ENCODE peak calls at places on chromosome 1, in seven cellular contexts. N, U, S, O, M, T and K are unnamed samples.

GRCh38 chr1:194940336-194940735 is 1667.9 kb downstream of the KCNT2 start:
- DNase-seq in U (no peak), S (no peak), T (peak; percentile 15), N (no peak), O (no peak), M (no peak), K (peak; percentile 8)

GRCh38 chr1:108512239-108513071 is 47.4 kb upstream of the EEIG2 start:
- DNase-seq in O (peak; percentile 70), T (peak; percentile 16), N (no peak), U (no peak), M (peak; percentile 47), S (no peak), K (peak; percentile 40)

GRCh38 chr1:95578462-95578861 is 344.5 kb downstream of the RWDD3 start:
- DNase-seq in U (no peak), S (no peak), M (no peak), T (no peak), O (peak; percentile 8), N (no peak), K (no peak)

GRCh38 chr1:14835725-14836124 is 237.2 kb downstream of the KAZN start:
- DNase-seq in U (no peak), N (no peak), S (no peak), O (no peak), T (no peak), M (no peak), K (no peak)

GRCh38 chr1:203113308-203113707 is 14.2 kb upstream of the ADORA1 start:
- DNase-seq in U (no peak), N (no peak), O (no peak), M (no peak), T (no peak), S (no peak), K (no peak)

GRCh38 chr1:24704411-24705259 is 40.6 kb upstream of the CLIC4 start:
- DNase-seq in O (peak; percentile 94), U (no peak), T (peak; percentile 70), N (peak; percentile 43), S (no peak), M (peak; percentile 53), K (no peak)

GRCh38 chr1:243420968-243421675 is 165.3 kb downstream of the SDCCAG8 start:
- DNase-seq in S (no peak), O (peak; percentile 13), T (peak; percentile 49), N (no peak), M (peak; percentile 28), U (no peak), K (peak; percentile 20)

GRCh38 chr1:208496467-208497371 is 252.5 kb upstream of the PLXNA2 start:
- DNase-seq in O (no peak), N (no peak), T (no peak), M (no peak), S (no peak), U (no peak), K (no peak)

GRCh38 chr1:184075040-184076029 is 23.8 kb downstream of the TSEN15 start:
- DNase-seq in M (peak; percentile 69), O (peak; percentile 83), T (peak; percentile 70), U (no peak), S (no peak), N (peak; percentile 9), K (peak; percentile 58)

GRCh38 chr1:216815239-216815955 is 92.2 kb upstream of the ESRRG start:
- DNase-seq in O (peak; percentile 33), T (no peak), N (peak; percentile 9), U (no peak), M (peak; percentile 4), S (peak; percentile 46), K (no peak)

GRCh38 chr1:210464519-210465039 is 135.9 kb downstream of the HHAT start:
- DNase-seq in M (no peak), U (no peak), T (peak; percentile 98), N (no peak), O (no peak), S (no peak), K (peak; percentile 65)

GRCh38 chr1:31368611-31369107 is 4.2 kb downstream of the FABP3 start:
- DNase-seq in T (no peak), O (no peak), M (no peak), N (no peak), S (peak; percentile 68), U (no peak), K (no peak)

GRCh38 chr1:197526736-197527371 is 248.4 kb downstream of the DENND1B start:
- DNase-seq in S (no peak), N (no peak), O (peak; percentile 57), M (peak; percentile 45), T (peak; percentile 9), U (no peak), K (peak; percentile 28)

GRCh38 chr1:246565751-246566127 is 322 bp downstream of the TFB2M start:
- DNase-seq in M (no peak), N (no peak), S (no peak), O (peak; percentile 64), T (no peak), U (no peak), K (no peak)

GRCh38 chr1:204306076-204306475 is 53.7 kb downstream of the PLEKHA6 start:
- DNase-seq in T (no peak), U (no peak), M (no peak), O (no peak), N (no peak), S (no peak), K (no peak)

GRCh38 chr1:206555473-206555935 is 48.2 kb downstream of the RASSF5 start:
- DNase-seq in N (peak; percentile 56), U (no peak), S (peak; percentile 76), T (no peak), M (no peak), O (no peak), K (no peak)

GRCh38 chr1:76572229-76572628 is 295.1 kb upstream of the ST6GALNAC5 start:
- DNase-seq in N (no peak), U (no peak), M (no peak), T (no peak), S (no peak), O (no peak), K (no peak)

GRCh38 chr1:7454052-7454815 is 316.9 kb upstream of the VAMP3 start:
- DNase-seq in M (peak; percentile 16), T (peak; percentile 25), N (no peak), S (no peak), U (no peak), O (peak; percentile 16), K (no peak)

GRCh38 chr1:159847231-159847630 is 15.2 kb downstream of the VSIG8 start:
- DNase-seq in O (no peak), S (no peak), T (no peak), U (no peak), N (no peak), M (no peak), K (no peak)

GRCh38 chr1:244006961-244007360 is 44.1 kb upstream of the ZBTB18 start:
- DNase-seq in N (no peak), S (no peak), O (no peak), M (no peak), T (no peak), U (no peak), K (no peak)

GRCh38 chr1:40462956-40463590 is 12.8 kb downstream of the ZFP69B start:
- DNase-seq in T (no peak), U (no peak), N (no peak), S (no peak), M (no peak), O (peak; percentile 11), K (no peak)

GRCh38 chr1:145957443-145958319 is at the start of gene LIX1L:
- DNase-seq in N (peak; percentile 97), T (peak; percentile 98), M (peak; percentile 96), O (peak; percentile 98), U (peak; percentile 89), S (peak; percentile 97), K (peak; percentile 96)

GRCh38 chr1:2134604-2135307 is 59.8 kb downstream of the FAAP20 start:
- DNase-seq in S (peak; percentile 42), T (no peak), N (no peak), O (no peak), U (no peak), M (no peak), K (peak; percentile 29)

GRCh38 chr1:186813420-186813819 is 15.3 kb upstream of the PLA2G4A start:
- DNase-seq in U (no peak), O (no peak), S (no peak), T (no peak), M (no peak), N (no peak), K (no peak)

GRCh38 chr1:240539700-240540414 is 72.1 kb downstream of the GREM2 start:
- DNase-seq in M (no peak), U (no peak), N (no peak), O (no peak), S (no peak), T (no peak), K (peak; percentile 44)

GRCh38 chr1:163650624-163651023 is 328.9 kb downstream of the NUF2 start:
- DNase-seq in M (no peak), U (no peak), N (no peak), S (no peak), O (no peak), T (peak; percentile 11), K (no peak)

GRCh38 chr1:203771901-203772301 is 6.9 kb downstream of the LAX1 start:
- DNase-seq in N (no peak), T (no peak), U (no peak), O (peak; percentile 39), M (peak; percentile 20), S (no peak), K (no peak)

GRCh38 chr1:62436039-62436465 is 797 bp upstream of the USP1 start:
- DNase-seq in O (no peak), U (peak; percentile 57), T (no peak), N (peak; percentile 99), M (no peak), S (peak; percentile 98), K (no peak)

GRCh38 chr1:8674912-8675311 is 142.5 kb downstream of the RERE start:
- DNase-seq in N (no peak), T (no peak), S (no peak), O (no peak), M (no peak), U (no peak), K (no peak)

GRCh38 chr1:182614796-182615451 is 10.7 kb upstream of the RGS16 start:
- DNase-seq in O (peak; percentile 85), T (peak; percentile 87), M (peak; percentile 92), N (peak; percentile 61), S (peak; percentile 91), U (peak; percentile 46), K (peak; percentile 72)

GRCh38 chr1:169904834-169905233 is 11.1 kb upstream of the SCYL3 start:
- DNase-seq in U (no peak), N (no peak), S (no peak), O (no peak), M (no peak), T (no peak), K (no peak)

GRCh38 chr1:246647513-246647912 is 76.7 kb upstream of the SCCPDH start:
- DNase-seq in T (no peak), N (no peak), M (peak; percentile 31), O (peak; percentile 36), S (no peak), U (no peak), K (no peak)

GRCh38 chr1:16324456-16324890 is 27.8 kb downstream of the FBXO42 start:
- DNase-seq in T (peak; percentile 62), N (no peak), S (no peak), O (peak; percentile 80), M (peak; percentile 82), U (no peak), K (no peak)

GRCh38 chr1:64038119-64038518 is 165.3 kb upstream of the UBE2U start:
- DNase-seq in M (peak; percentile 15), U (no peak), N (no peak), S (no peak), T (no peak), O (peak; percentile 52), K (no peak)

GRCh38 chr1:203135636-203136305 is 8.2 kb downstream of the ADORA1 start:
- DNase-seq in T (peak; percentile 74), N (no peak), U (no peak), M (no peak), S (no peak), O (no peak), K (no peak)

GRCh38 chr1:13809461-13810159 is 109.6 kb downstream of the PRDM2 start:
- DNase-seq in M (no peak), N (no peak), S (no peak), O (no peak), T (no peak), U (no peak), K (peak; percentile 19)

GRCh38 chr1:24216254-24216653 is 29.2 kb upstream of the IFNLR1 start:
- DNase-seq in T (no peak), U (no peak), S (no peak), N (no peak), M (no peak), O (no peak), K (no peak)